ENCODE peak calls at places on chromosomes 7 and 10, in seven cellular contexts. F is tibial artery, S is HFF-Myc, D is A673, B is H1, H is pancreas, E is GM06990. K is an unnamed sample.

GRCh38 chr7:128045766-128046165 is 14.5 kb upstream of the LRRC4 start:
- DNase-seq in F (no peak), S (no peak), D (no peak), B (no peak), H (no peak), E (no peak), K (no peak)

GRCh38 chr10:120688928-120689327 is 162.2 kb upstream of the WDR11 start:
- DNase-seq in F (no peak), S (no peak), D (no peak), B (no peak), H (no peak), E (no peak), K (peak; percentile 4)

GRCh38 chr10:84026821-84027257 is 112.5 kb upstream of the GHITM start:
- DNase-seq in F (no peak), S (no peak), D (peak; percentile 52), B (no peak), H (no peak), E (no peak), K (no peak)

GRCh38 chr7:100884741-100885439 is 4.6 kb downstream of the UFSP1 start:
- DNase-seq in F (no peak), S (no peak), D (no peak), B (no peak), H (no peak), E (no peak), K (no peak)

GRCh38 chr7:124412531-124412930 is 353.1 kb downstream of the GPR37 start:
- DNase-seq in F (no peak), S (no peak), D (no peak), B (no peak), H (no peak), E (no peak), K (no peak)

GRCh38 chr10:61900829-61901783 is at the start of gene ARID5B:
- DNase-seq in F (no peak), S (peak; percentile 68), D (peak; percentile 85), B (no peak), H (no peak), E (peak; percentile 53), K (peak; percentile 75)

GRCh38 chr7:143887078-143887477 is 14.9 kb downstream of the TCAF1 start:
- DNase-seq in F (no peak), S (no peak), D (no peak), B (no peak), H (no peak), E (no peak), K (no peak)

GRCh38 chr10:130179640-130180039 is 43.4 kb downstream of the GLRX3 start:
- DNase-seq in F (no peak), S (peak; percentile 41), D (peak; percentile 84), B (no peak), H (no peak), E (no peak), K (peak; percentile 79)

GRCh38 chr10:71548494-71548846 is 151.8 kb downstream of the CDH23 start:
- DNase-seq in F (no peak), S (no peak), D (peak; percentile 33), B (no peak), H (no peak), E (no peak), K (peak; percentile 22)

GRCh38 chr7:81886211-81886764 is 116.4 kb upstream of the HGF start:
- DNase-seq in F (no peak), S (no peak), D (peak; percentile 32), B (no peak), H (no peak), E (no peak), K (no peak)

GRCh38 chr7:29622335-29623265 is 59.0 kb downstream of the PRR15 start:
- DNase-seq in F (no peak), S (peak; percentile 88), D (peak; percentile 67), B (no peak), H (no peak), E (no peak), K (peak; percentile 83)

GRCh38 chr7:137953043-137953691 is 48.7 kb downstream of the CREB3L2 start:
- DNase-seq in F (no peak), S (no peak), D (peak; percentile 33), B (no peak), H (no peak), E (no peak), K (peak; percentile 86)

GRCh38 chr7:104137971-104138370 is 69.8 kb downstream of the ORC5 start:
- DNase-seq in F (no peak), S (peak; percentile 43), D (no peak), B (peak; percentile 9), H (no peak), E (no peak), K (peak; percentile 63)

GRCh38 chr7:157907998-157908782 is 571.4 kb downstream of the DNAJB6 start:
- DNase-seq in F (peak; percentile 40), S (no peak), D (no peak), B (no peak), H (no peak), E (no peak), K (no peak)

GRCh38 chr7:115094163-115094562 is 172.3 kb downstream of the MDFIC start:
- DNase-seq in F (no peak), S (no peak), D (no peak), B (no peak), H (no peak), E (no peak), K (no peak)

GRCh38 chr7:129908181-129908580 is 44.6 kb downstream of the UBE2H start:
- DNase-seq in F (no peak), S (no peak), D (peak; percentile 40), B (no peak), H (no peak), E (no peak), K (peak; percentile 51)

GRCh38 chr7:51927738-51928137 is 611.1 kb upstream of the COBL start:
- DNase-seq in F (no peak), S (no peak), D (no peak), B (no peak), H (no peak), E (no peak), K (no peak)

GRCh38 chr7:147171013-147171391 is 1054.4 kb downstream of the CNTNAP2 start:
- DNase-seq in F (no peak), S (no peak), D (no peak), B (no peak), H (no peak), E (no peak), K (no peak)

GRCh38 chr7:105024734-105025133 is 10.7 kb downstream of the KMT2E start:
- DNase-seq in F (no peak), S (peak; percentile 79), D (no peak), B (no peak), H (no peak), E (no peak), K (peak; percentile 65)

GRCh38 chr7:51354897-51355296 is 38.3 kb upstream of the COBL start:
- DNase-seq in F (no peak), S (no peak), D (no peak), B (no peak), H (no peak), E (no peak), K (no peak)

GRCh38 chr7:16409777-16410176 is 11.6 kb downstream of the CRPPA start:
- DNase-seq in F (no peak), S (no peak), D (peak; percentile 26), B (no peak), H (no peak), E (no peak), K (no peak)

GRCh38 chr7:8442295-8442813 is 8.9 kb downstream of the NXPH1 start:
- DNase-seq in F (no peak), S (no peak), D (no peak), B (no peak), H (no peak), E (no peak), K (no peak)

GRCh38 chr7:91636129-91636724 is 244.3 kb downstream of the MTERF1 start:
- DNase-seq in F (no peak), S (no peak), D (peak; percentile 67), B (peak; percentile 10), H (no peak), E (no peak), K (peak; percentile 23)

GRCh38 chr7:43439631-43440401 is 143.1 kb upstream of the STK17A start:
- DNase-seq in F (no peak), S (peak; percentile 15), D (peak; percentile 77), B (peak; percentile 77), H (peak; percentile 61), E (peak; percentile 43), K (peak; percentile 45)

GRCh38 chr10:117537436-117537903 is 5.1 kb upstream of the EMX2 start:
- DNase-seq in F (no peak), S (no peak), D (no peak), B (no peak), H (peak; percentile 55), E (no peak), K (no peak)
- H3K4me3 ChIP-seq in F (peak overlapping the region; percentile 34), S (no peak overlapping the region), D (no peak overlapping the region), B (no peak overlapping the region), H (no peak overlapping the region), E (no peak overlapping the region), K (no peak overlapping the region)

GRCh38 chr7:83410989-83411591 is 237.8 kb downstream of the SEMA3E start:
- DNase-seq in F (no peak), S (peak; percentile 11), D (peak; percentile 58), B (no peak), H (no peak), E (no peak), K (peak; percentile 65)
- TF ChIP-seq CTCF in F (peak; percentile 45), S (peak; percentile 46), D (peak; percentile 73), B (peak; percentile 49), H (peak; percentile 40), E (peak; percentile 49), K (peak; percentile 63)

GRCh38 chr10:132162021-132162531 is 24.7 kb upstream of the DPYSL4 start:
- DNase-seq in F (no peak), S (no peak), D (no peak), B (no peak), H (peak; percentile 32), E (peak; percentile 30), K (no peak)
- H3K4me3 ChIP-seq in F (no peak overlapping the region), S (no peak overlapping the region), D (no peak overlapping the region), B (no peak overlapping the region), H (no peak overlapping the region), E (no peak overlapping the region), K (no peak overlapping the region)

GRCh38 chr7:142782922-142783900 is 12.4 kb downstream of the PRSS2 start:
- DNase-seq in F (peak; percentile 90), S (peak; percentile 84), D (peak; percentile 93), B (peak; percentile 88), H (peak; percentile 94), E (peak; percentile 83), K (peak; percentile 94)

GRCh38 chr7:142787034-142787768 is 16.4 kb downstream of the PRSS2 start:
- DNase-seq in F (no peak), S (no peak), D (no peak), B (no peak), H (no peak), E (no peak), K (no peak)

GRCh38 chr7:142785841-142786250 is 15.1 kb downstream of the PRSS2 start:
- DNase-seq in F (no peak), S (no peak), D (no peak), B (no peak), H (no peak), E (no peak), K (no peak)

GRCh38 chr7:142787783-142788182 is 17.0 kb downstream of the PRSS2 start:
- DNase-seq in F (no peak), S (no peak), D (no peak), B (no peak), H (no peak), E (no peak), K (no peak)

DNA sequence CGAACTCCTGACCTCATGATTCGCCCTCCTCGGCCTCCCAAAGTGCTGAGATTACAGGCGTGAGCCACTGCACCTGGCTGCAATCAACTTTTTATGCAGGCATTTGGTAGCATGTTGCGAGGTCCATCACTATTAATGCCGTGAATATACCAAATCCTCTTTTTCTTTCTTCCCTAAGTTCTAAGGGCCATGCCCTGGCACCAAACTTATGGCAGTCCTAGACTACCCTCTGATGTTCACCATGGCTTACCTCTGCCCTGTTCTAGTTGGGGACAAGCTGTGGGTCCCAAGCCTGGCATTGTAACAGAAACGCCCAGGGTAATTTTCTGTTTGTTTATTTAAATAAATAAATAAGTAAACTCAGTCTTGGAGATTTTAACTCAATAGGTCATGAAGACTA is 13.3 kb downstream of the PRSS2 start:
- DNase-seq in F (no peak), S (no peak), D (no peak), B (no peak), H (no peak), E (no peak), K (no peak)
- TF ChIP-seq CTCF in F (no peak), S (no peak), D (no peak), B (peak; percentile 25), H (no peak), E (no peak), K (no peak)

K was measured in astrocyte of the spinal cord.